ENCODE peak calls at places on chromosomes 16 and 17, in five cellular contexts. O, U, Q, H and X are unnamed samples.

GRCh38 chr16:30136971-30137601 is 14.1 kb upstream of the MAPK3 start:
- DNase-seq in Q (no peak), O (no peak), H (no peak), U (no peak), X (no peak)

GRCh38 chr17:80316431-80316830 is 55.8 kb downstream of the RNF213 start:
- DNase-seq in U (no peak), H (no peak), Q (no peak), O (no peak), X (no peak)

GRCh38 chr17:11898526-11899235 is 98.6 kb downstream of the ZNF18 start:
- DNase-seq in O (no peak), Q (no peak), H (no peak), U (no peak), X (no peak)

GRCh38 chr16:55663770-55664677 is 8.2 kb downstream of the SLC6A2 start:
- DNase-seq in O (no peak), H (no peak), Q (no peak), U (no peak), X (no peak)

GRCh38 chr16:2962334-2963073 is 1.6 kb upstream of the KREMEN2 start:
- DNase-seq in U (no peak), H (no peak), O (no peak), Q (no peak), X (no peak)

GRCh38 chr16:87391324-87391949 is 699 bp upstream of the MAP1LC3B start:
- DNase-seq in H (peak), O (peak), U (peak), Q (peak), X (peak)

GRCh38 chr17:66211047-66211810 is 18.0 kb downstream of the APOH start:
- DNase-seq in U (no peak), Q (no peak), H (no peak), O (no peak), X (no peak)

GRCh38 chr16:27449434-27450188 is 47.6 kb downstream of the IL21R start:
- DNase-seq in O (no peak), H (no peak), U (no peak), Q (no peak), X (no peak)

GRCh38 chr16:56600398-56600999 is 7.9 kb upstream of the MT2A start:
- DNase-seq in Q (peak), U (no peak), H (peak), O (peak), X (peak)

GRCh38 chr16:57562669-57563486 is 20.4 kb downstream of the ADGRG5 start:
- DNase-seq in Q (no peak), H (no peak), O (no peak), U (no peak), X (no peak)

GRCh38 chr16:11431915-11432465 is 86.7 kb downstream of the RMI2 start:
- DNase-seq in U (no peak), H (peak), O (no peak), Q (no peak), X (no peak)

DNA sequence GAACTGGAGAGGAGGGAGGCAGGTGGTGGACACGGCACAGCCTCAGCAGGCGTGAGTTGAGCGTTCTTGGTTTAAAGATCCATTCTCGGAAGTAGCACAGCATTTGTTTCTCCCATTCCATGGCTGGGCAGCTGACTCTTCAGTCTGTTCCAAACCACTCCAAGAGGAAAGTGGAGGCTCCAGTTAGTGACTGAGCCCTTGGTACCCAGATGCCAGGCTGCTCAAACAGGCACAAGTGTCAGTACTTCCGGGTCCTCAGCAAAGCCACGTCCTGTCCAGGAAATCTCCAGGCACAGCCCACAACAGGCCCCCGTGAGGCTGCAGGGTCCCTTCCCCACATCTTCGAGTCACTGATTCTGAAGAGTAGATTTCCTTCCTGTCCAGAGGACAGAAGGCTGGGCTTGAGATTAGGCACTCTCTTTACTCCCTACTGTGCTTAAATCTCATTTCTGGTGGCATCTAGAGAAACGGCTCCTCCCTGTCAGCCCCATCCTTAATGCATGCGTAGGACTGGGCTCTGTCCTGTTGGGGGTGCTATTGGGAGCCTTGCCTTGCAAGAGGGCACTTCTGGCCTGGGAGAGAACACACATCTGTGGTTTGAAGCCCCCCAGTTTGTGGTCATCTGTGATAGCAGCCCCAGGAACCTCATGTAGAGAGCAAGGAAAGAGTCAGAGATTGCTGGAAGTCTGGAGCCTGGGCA is 39.7 kb upstream of the NAT9 start:
- DNase-seq in Q (no peak), H (no peak), O (no peak), U (no peak), X (no peak)
- TF ChIP-seq CTCF in Q (no peak), H (peak), O (peak), U (no peak), X (peak)

GRCh38 chr17:64492481-64493109 is 4.3 kb downstream of the POLG2 start:
- DNase-seq in H (peak), U (no peak), O (no peak), Q (no peak), X (no peak)

GRCh38 chr17:64488301-64488700 is 8.6 kb downstream of the POLG2 start:
- DNase-seq in U (no peak), Q (no peak), O (no peak), H (no peak), X (no peak)

GRCh38 chr17:64491995-64492394 is 4.9 kb downstream of the POLG2 start:
- DNase-seq in U (no peak), Q (no peak), O (no peak), H (peak), X (no peak)

GRCh38 chr17:64494121-64494520 is 2.7 kb downstream of the POLG2 start:
- DNase-seq in U (no peak), O (no peak), Q (no peak), H (no peak), X (no peak)

DNA sequence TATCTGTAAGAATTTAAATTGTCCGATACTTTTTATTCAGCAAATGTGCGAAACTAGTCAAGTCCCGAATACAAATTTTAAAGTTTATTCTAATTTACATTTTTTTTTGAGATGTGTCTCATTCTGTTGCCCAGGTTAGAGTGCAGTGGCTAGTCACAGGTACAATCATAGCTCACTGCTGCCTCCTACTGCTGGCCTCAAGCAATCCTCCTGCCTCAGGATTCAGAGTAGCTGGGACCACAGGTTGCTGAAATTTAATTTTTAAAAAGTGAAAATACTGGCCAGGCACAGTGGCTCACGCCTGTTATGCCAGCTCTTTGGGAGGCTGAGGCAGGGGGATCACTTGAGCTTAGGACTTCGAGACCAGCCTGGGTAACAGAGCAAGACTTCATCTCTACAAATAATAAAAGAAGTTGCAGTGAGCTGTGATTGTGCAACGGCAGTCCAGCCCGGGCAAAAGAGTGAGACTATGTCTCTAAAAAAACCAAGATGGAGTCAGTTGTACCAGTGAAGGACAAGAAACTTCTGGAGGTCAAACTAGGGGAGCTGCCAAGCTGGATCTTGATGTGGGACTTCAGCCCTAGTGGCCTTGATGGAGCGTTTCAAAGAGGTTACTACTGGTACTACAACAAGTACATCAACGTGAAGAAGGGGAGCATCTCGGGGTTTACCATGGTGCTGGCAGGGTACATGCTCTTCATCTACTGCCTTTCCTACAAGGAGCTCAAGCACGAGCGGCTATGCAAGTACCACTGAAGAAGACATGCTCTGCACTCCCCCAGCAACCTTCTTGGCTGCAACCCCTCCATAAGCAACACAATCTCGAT is 5.6 kb downstream of the POLG2 start:
- DNase-seq in H (peak), Q (no peak), U (no peak), O (peak), X (no peak)
- TF ChIP-seq CTCF in H (peak), Q (no peak), U (peak), O (peak), X (peak)

GRCh38 chr17:18166894-18167293 is 16.7 kb upstream of the ALKBH5 start:
- DNase-seq in Q (no peak), O (no peak), H (peak), U (no peak), X (no peak)
- TF ChIP-seq CTCF in Q (no peak), O (no peak), H (peak), U (no peak), X (peak)

GRCh38 chr17:16215273-16215964 is at the start of gene NCOR1:
- DNase-seq in U (peak), O (peak), H (peak), Q (peak), X (peak)

GRCh38 chr17:16215965-16216316 is 607 bp upstream of the NCOR1 start:
- DNase-seq in Q (no peak), U (no peak), O (no peak), H (peak), X (no peak)

GRCh38 chr17:16214190-16215001 is 938 bp downstream of the NCOR1 start:
- DNase-seq in Q (no peak), U (no peak), O (no peak), H (no peak), X (no peak)

GRCh38 chr17:16215002-16215272 is 397 bp downstream of the NCOR1 start:
- DNase-seq in O (peak), U (no peak), Q (peak), H (no peak), X (no peak)

GRCh38 chr17:16217002-16217635 is at the start of gene PIGL:
- DNase-seq in O (peak), U (peak), Q (peak), H (peak), X (peak)
- TF ChIP-seq CTCF in O (no peak), U (no peak), Q (no peak), H (no peak), X (peak)

DNA sequence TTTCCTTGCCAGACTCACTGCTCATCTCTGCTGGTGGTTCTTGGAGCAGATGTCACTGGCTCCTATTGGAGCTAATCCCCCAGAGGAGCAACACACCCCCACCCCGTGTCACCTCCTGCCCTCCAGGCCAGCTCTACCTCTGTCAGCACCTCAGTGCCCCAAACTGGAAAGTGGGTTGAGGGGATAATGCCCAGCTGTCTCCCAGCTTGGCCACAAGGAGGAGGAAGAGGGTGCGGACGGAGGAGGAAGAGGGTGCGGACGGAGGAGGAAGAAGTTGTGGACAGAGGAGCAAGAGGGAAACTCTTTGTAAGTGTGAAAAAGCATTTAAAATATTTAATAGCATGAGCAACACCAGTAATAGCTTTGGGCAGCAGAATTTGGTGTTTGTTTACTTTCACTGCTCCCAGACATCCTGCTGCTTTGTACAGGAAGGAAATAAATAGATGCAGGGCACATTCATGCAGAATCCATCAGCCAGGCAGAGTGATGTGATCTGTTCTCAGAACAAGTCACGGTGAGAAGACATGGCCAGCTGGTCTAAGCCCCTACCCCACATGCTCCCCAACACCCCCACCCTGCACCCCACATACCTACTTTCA is 82.5 kb downstream of the C17orf67 start:
- DNase-seq in U (no peak), Q (no peak), H (no peak), O (no peak), X (no peak)
- TF ChIP-seq CTCF in U (no peak), Q (no peak), H (no peak), O (no peak), X (no peak)

GRCh38 chr16:89445166-89445565 is 45.2 kb downstream of the ANKRD11 start:
- DNase-seq in U (no peak), O (no peak), H (no peak), Q (no peak), X (no peak)

GRCh38 chr16:89443727-89444084 is 46.7 kb downstream of the ANKRD11 start:
- DNase-seq in H (no peak), O (no peak), U (peak), Q (peak), X (no peak)

GRCh38 chr16:89442588-89442987 is 47.8 kb downstream of the ANKRD11 start:
- DNase-seq in Q (no peak), O (no peak), H (no peak), U (no peak), X (no peak)

GRCh38 chr16:89444151-89444723 is 46.1 kb downstream of the ANKRD11 start:
- DNase-seq in H (no peak), Q (no peak), U (no peak), O (no peak), X (no peak)

DNA sequence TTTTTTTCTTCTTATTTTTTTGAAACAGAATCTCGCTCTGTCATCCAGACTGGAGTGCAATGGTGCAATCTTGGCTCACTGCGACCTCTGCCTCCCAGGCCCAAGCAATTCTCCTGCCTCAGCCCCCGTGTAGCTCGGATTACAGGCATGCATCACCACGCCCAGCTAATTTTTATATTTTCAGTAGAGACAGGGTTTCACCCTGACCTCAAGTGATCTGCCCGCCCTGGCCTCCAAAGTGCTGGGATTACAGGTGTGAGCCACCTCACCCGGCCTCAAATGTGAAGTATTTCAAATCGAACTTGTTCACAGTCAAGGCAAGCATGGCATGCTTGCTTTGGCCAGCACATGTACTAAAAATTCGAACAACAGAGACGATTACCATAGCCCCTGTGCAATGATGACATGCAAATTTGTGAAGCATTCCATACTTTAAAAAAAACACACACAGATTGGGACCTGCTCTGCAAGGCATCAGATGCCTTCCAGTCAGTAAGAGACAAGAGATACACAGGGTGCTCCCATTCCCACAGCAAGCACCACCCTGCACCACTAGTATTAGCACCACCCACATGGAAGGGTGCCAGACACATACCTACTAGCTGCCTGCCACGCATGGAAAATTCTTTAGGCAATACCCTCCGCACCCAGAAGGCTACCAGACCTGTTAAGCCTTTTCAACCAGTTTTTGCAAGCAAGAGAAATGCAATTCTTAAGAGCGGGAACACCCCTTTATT is 47.2 kb downstream of the ANKRD11 start:
- DNase-seq in O (peak), U (no peak), H (peak), Q (peak), X (no peak)
- TF ChIP-seq CTCF in O (no peak), U (peak), H (no peak), Q (no peak), X (no peak)

GRCh38 chr16:49092704-49093103 is 188.9 kb downstream of the CBLN1 start:
- DNase-seq in Q (no peak), U (no peak), H (no peak), O (no peak), X (no peak)
- TF ChIP-seq CTCF in Q (no peak), U (no peak), H (no peak), O (no peak), X (no peak)

DNA sequence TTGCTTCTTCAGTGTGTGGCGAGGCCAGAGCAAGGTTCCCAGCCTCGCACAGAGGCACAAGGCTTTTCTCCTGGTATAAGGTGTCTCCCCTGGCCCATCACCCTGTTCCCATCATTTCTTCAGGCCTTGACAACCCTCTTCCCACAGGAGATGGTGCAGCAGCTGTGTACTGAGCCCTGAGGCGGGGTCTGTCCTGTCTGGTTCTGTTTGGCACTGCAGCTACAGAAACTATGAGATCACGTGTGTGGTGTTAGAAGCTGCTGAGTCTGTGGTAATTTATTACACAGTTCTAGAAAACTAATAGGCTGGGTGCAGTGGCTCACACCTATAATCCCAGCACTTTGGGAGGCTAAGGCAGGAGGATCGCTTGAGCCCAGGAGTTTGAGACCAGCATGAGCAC is 7.2 kb downstream of the PLA2G15 start:
- DNase-seq in H (no peak), O (no peak), Q (no peak), U (no peak), X (no peak)
- TF ChIP-seq CTCF in H (no peak), O (no peak), Q (no peak), U (no peak), X (no peak)